ENCODE peak calls at places on chromosomes 2 and 18, in four cellular contexts. N, G, Y and Z are unnamed samples.

GRCh38 chr18:52636536-52636935 is 296.5 kb downstream of the DCC start:
- DNase-seq in Y (no peak), N (no peak), G (no peak), Z (no peak)

GRCh38 chr2:13662055-13662454 is 945.3 kb downstream of the TRIB2 start:
- DNase-seq in N (no peak), G (no peak), Y (no peak), Z (no peak)

GRCh38 chr18:73318732-73319479 is 451.1 kb upstream of the NETO1 start:
- DNase-seq in N (no peak), Y (no peak), G (no peak), Z (no peak)

GRCh38 chr2:119286661-119287060 is 63.0 kb downstream of the STEAP3 start:
- DNase-seq in G (no peak), Y (no peak), N (no peak), Z (no peak)

GRCh38 chr2:149329068-149329467 is 1.3 kb upstream of the LYPD6 start:
- DNase-seq in N (peak), Y (peak), G (no peak), Z (no peak)

GRCh38 chr2:675982-676646 is 1.1 kb downstream of the TMEM18 start:
- DNase-seq in Y (peak), G (peak), N (peak), Z (peak)

GRCh38 chr18:80140455-80140985 is 31.5 kb downstream of the ADNP2 start:
- DNase-seq in G (no peak), N (no peak), Y (no peak), Z (no peak)

GRCh38 chr18:10454800-10455550 is 540 bp downstream of the APCDD1 start:
- DNase-seq in Y (no peak), G (no peak), N (no peak), Z (no peak)

GRCh38 chr18:46719388-46719787 is 37.5 kb downstream of the ST8SIA5 start:
- DNase-seq in G (no peak), Y (no peak), N (no peak), Z (no peak)

GRCh38 chr18:10205136-10205535 is 249.3 kb upstream of the APCDD1 start:
- DNase-seq in G (no peak), Y (no peak), N (no peak), Z (peak)

GRCh38 chr2:45904267-45904921 is 252.9 kb downstream of the PRKCE start:
- DNase-seq in Y (no peak), N (no peak), G (no peak), Z (no peak)

GRCh38 chr2:218465987-218466633 is 47.2 kb downstream of the VIL1 start:
- DNase-seq in Y (peak), N (no peak), G (no peak), Z (no peak)

GRCh38 chr2:212915121-212915782 is 236.2 kb downstream of the IKZF2 start:
- DNase-seq in Y (peak), N (no peak), G (no peak), Z (no peak)

GRCh38 chr2:132814651-132815050 is 144.6 kb upstream of the LYPD1 start:
- DNase-seq in G (no peak), Y (no peak), N (no peak), Z (no peak)

GRCh38 chr2:98869868-98870267 is 66.2 kb downstream of the CRACDL start:
- DNase-seq in N (peak), Y (peak), G (no peak), Z (no peak)

GRCh38 chr2:178163395-178163794 is 30.9 kb upstream of the OSBPL6 start:
- DNase-seq in G (no peak), N (no peak), Y (peak), Z (no peak)

GRCh38 chr18:44458777-44459176 is 221.9 kb upstream of the SETBP1 start:
- DNase-seq in Y (peak), N (no peak), G (peak), Z (no peak)

GRCh38 chr2:225464346-225465025 is 65.0 kb downstream of the NYAP2 start:
- DNase-seq in N (peak), G (no peak), Y (no peak), Z (no peak)

GRCh38 chr2:102092518-102092917 is 50.0 kb upstream of the IL1R1 start:
- DNase-seq in N (no peak), G (no peak), Y (no peak), Z (no peak)

GRCh38 chr2:232951891-232952290 is 61.2 kb downstream of the NGEF start:
- DNase-seq in N (no peak), Y (no peak), G (no peak), Z (no peak)